ENCODE peak calls at places on chromosomes 7 and 10, in four cellular contexts. G is H7; Y is HT-29; T is activated CD4-positive, alpha-beta T cell treated with anti-CD3 and anti-CD28 coated beads, Interleukin-2, amount 10 ng/mL, durations not matched to agents 7 days and 5 days. I is an unnamed sample.

GRCh38 chr10:17734432-17735110 is 17.4 kb upstream of the TMEM236 start:
- DNase-seq in G (no peak), Y (no peak), T (no peak), I (no peak)

GRCh38 chr10:49298990-49299815 is at the start of gene C10orf71:
- DNase-seq in T (no peak), G (no peak), Y (no peak), I (peak)

GRCh38 chr10:70137927-70138883 is 5.6 kb upstream of the AIFM2 start:
- DNase-seq in G (no peak), T (no peak), Y (peak), I (no peak)

GRCh38 chr7:133742709-133743538 is 384.2 kb upstream of the LRGUK start:
- DNase-seq in Y (peak), G (no peak), T (no peak), I (no peak)

GRCh38 chr7:108158766-108159165 is 28.6 kb upstream of the LAMB4 start:
- DNase-seq in Y (peak), G (no peak), T (no peak), I (no peak)

GRCh38 chr7:64874114-64874513 is 29.0 kb upstream of the ZNF273 start:
- DNase-seq in Y (no peak), G (peak), T (no peak), I (no peak)

GRCh38 chr10:32055478-32056135 is 618 bp downstream of the KIF5B start:
- DNase-seq in Y (peak), G (peak), T (peak), I (peak)

GRCh38 chr7:47045592-47045991 is 536.3 kb downstream of the TNS3 start:
- DNase-seq in G (no peak), Y (no peak), T (no peak), I (no peak)

GRCh38 chr10:103895458-103896186 is 22.4 kb downstream of the STN1 start:
- DNase-seq in Y (no peak), G (no peak), T (no peak), I (no peak)

GRCh38 chr10:6871128-6871527 is 291.1 kb upstream of the PRKCQ start:
- DNase-seq in Y (no peak), T (no peak), G (no peak), I (no peak)

GRCh38 chr7:101599787-101600186 is 29.3 kb downstream of the MYL10 start:
- DNase-seq in Y (no peak), T (no peak), G (no peak), I (no peak)

GRCh38 chr10:55287346-55287745 is 486.3 kb upstream of the PCDH15 start:
- DNase-seq in Y (peak), T (no peak), G (no peak), I (no peak)

GRCh38 chr10:71999360-72000072 is 35.3 kb downstream of the CHST3 start:
- DNase-seq in G (peak), Y (no peak), T (no peak), I (no peak)

GRCh38 chr10:23157691-23158369 is 34.3 kb upstream of the PTF1A start:
- DNase-seq in T (peak), Y (peak), G (peak), I (peak)

GRCh38 chr7:44325811-44326241 is 432 bp upstream of the CAMK2B start:
- DNase-seq in Y (no peak), G (peak), T (peak), I (no peak)

GRCh38 chr7:11847336-11847735 is 15.3 kb upstream of the THSD7A start:
- DNase-seq in G (no peak), T (no peak), Y (no peak), I (no peak)

GRCh38 chr7:133021196-133021595 is 60.7 kb downstream of the CHCHD3 start:
- DNase-seq in T (no peak), G (no peak), Y (no peak), I (no peak)

GRCh38 chr10:99235872-99236626 is 397 bp upstream of the HPSE2 start:
- DNase-seq in Y (no peak), T (no peak), G (peak), I (no peak)

GRCh38 chr10:48701139-48701901 is 16.6 kb downstream of the WDFY4 start:
- DNase-seq in T (no peak), Y (peak), G (no peak), I (no peak)

GRCh38 chr10:112919721-112920120 is 30.3 kb upstream of the TCF7L2 start:
- DNase-seq in G (no peak), T (no peak), Y (no peak), I (no peak)

GRCh38 chr10:110209926-110210662 is 2.7 kb downstream of the MXI1 start:
- DNase-seq in T (no peak), Y (peak), G (peak), I (peak)

GRCh38 chr7:155594961-155595366 is 48.6 kb upstream of the CNPY1 start:
- DNase-seq in T (no peak), Y (peak), G (peak), I (no peak)

GRCh38 chr7:122248472-122248871 is 56.1 kb downstream of the FEZF1 start:
- DNase-seq in G (no peak), Y (no peak), T (no peak), I (no peak)

GRCh38 chr7:129591868-129592267 is 19.7 kb upstream of the NRF1 start:
- DNase-seq in Y (no peak), G (no peak), T (no peak), I (no peak)

GRCh38 chr7:143900230-143900766 is 1.7 kb downstream of the TCAF1 start:
- DNase-seq in T (no peak), Y (no peak), G (no peak), I (no peak)

GRCh38 chr10:67487906-67488619 is 207.9 kb downstream of the CTNNA3 start:
- DNase-seq in Y (no peak), G (no peak), T (no peak), I (no peak)

GRCh38 chr7:101882595-101883564 is 65.5 kb downstream of the CUX1 start:
- DNase-seq in T (no peak), G (no peak), Y (peak), I (peak)

GRCh38 chr10:14676732-14677131 is 98.0 kb downstream of the FAM107B start:
- DNase-seq in T (no peak), G (no peak), Y (no peak), I (no peak)

GRCh38 chr7:1083729-1084657 is 3.9 kb upstream of the GPER1 start:
- DNase-seq in G (no peak), T (no peak), Y (peak), I (no peak)

I was measured in SHP77.